ENCODE peak calls at places on chromosomes 4 and X, in six cellular contexts. H, J, E, S, B and G are unnamed samples.
A peak's percentile ranks its signal among the peaks of the same experiment; 100 is the strongest.

GRCh38 chr4:127856485-127857447 is 23.9 kb upstream of the PLK4 start:
- DNase-seq in H (no peak), J (no peak), E (no peak), S (no peak), B (no peak), G (peak; percentile 78)

GRCh38 chr4:103567591-103567990 is 152.2 kb downstream of the TACR3 start:
- DNase-seq in H (no peak), J (no peak), E (no peak), S (no peak), B (no peak), G (no peak)

GRCh38 chr4:30396772-30397475 is 323.2 kb upstream of the PCDH7 start:
- DNase-seq in H (no peak), J (no peak), E (no peak), S (no peak), B (no peak), G (no peak)

GRCh38 chr4:38309471-38309870 is 349.3 kb downstream of the PTTG2 start:
- DNase-seq in H (no peak), J (no peak), E (no peak), S (no peak), B (no peak), G (no peak)

GRCh38 chrX:119605739-119606507 is at the start of gene NKRF:
- DNase-seq in H (peak; percentile 94), J (peak; percentile 93), E (peak; percentile 89), S (peak; percentile 94), B (peak; percentile 94), G (peak; percentile 87)

GRCh38 chr4:109751852-109752251 is 22.0 kb upstream of the PLA2G12A start:
- DNase-seq in H (no peak), J (no peak), E (no peak), S (no peak), B (no peak), G (no peak)

GRCh38 chr4:103719320-103720204 is at the start of gene TACR3:
- DNase-seq in H (no peak), J (no peak), E (no peak), S (no peak), B (peak; percentile 65), G (no peak)

GRCh38 chr4:89838005-89838404 is 1.0 kb upstream of the SNCA start:
- DNase-seq in H (no peak), J (no peak), E (no peak), S (no peak), B (no peak), G (no peak)

GRCh38 chr4:39613093-39613656 is 25.5 kb downstream of the SMIM14 start:
- DNase-seq in H (peak; percentile 31), J (no peak), E (no peak), S (no peak), B (no peak), G (no peak)

GRCh38 chr4:67727124-67727850 is 26.3 kb upstream of the UBA6 start:
- DNase-seq in H (peak; percentile 21), J (no peak), E (no peak), S (no peak), B (no peak), G (peak; percentile 89)

GRCh38 chrX:8783100-8784098 is 17.8 kb downstream of the FAM9A start:
- DNase-seq in H (peak; percentile 55), J (no peak), E (peak; percentile 4), S (no peak), B (peak; percentile 79), G (no peak)

GRCh38 chr4:7323872-7324650 is 110.7 kb downstream of the PSAPL1 start:
- DNase-seq in H (peak; percentile 77), J (peak; percentile 36), E (no peak), S (peak; percentile 24), B (peak; percentile 76), G (no peak)

GRCh38 chr4:174460684-174461083 is 61.6 kb downstream of the HPGD start:
- DNase-seq in H (no peak), J (no peak), E (no peak), S (no peak), B (no peak), G (peak; percentile 32)

GRCh38 chrX:101397779-101398178 is 7.0 kb downstream of the RPL36A start:
- DNase-seq in H (no peak), J (no peak), E (no peak), S (no peak), B (no peak), G (peak; percentile 56)

GRCh38 chrX:1480082-1480785 is 27.5 kb upstream of the ASMTL start:
- DNase-seq in H (no peak), J (no peak), E (no peak), S (no peak), B (peak; percentile 16), G (no peak)

GRCh38 chr4:115154826-115155225 is 41.4 kb upstream of the NDST4 start:
- DNase-seq in H (no peak), J (no peak), E (no peak), S (no peak), B (no peak), G (no peak)

GRCh38 chr4:95693594-95693993 is 144.8 kb upstream of the UNC5C start:
- DNase-seq in H (peak; percentile 24), J (no peak), E (no peak), S (no peak), B (no peak), G (peak; percentile 36)

GRCh38 chr4:45155081-45155777 is 428.9 kb upstream of the GNPDA2 start:
- DNase-seq in H (no peak), J (no peak), E (no peak), S (no peak), B (no peak), G (no peak)

GRCh38 chrX:17552251-17552650 is 177.3 kb downstream of the NHS start:
- DNase-seq in H (no peak), J (no peak), E (no peak), S (no peak), B (no peak), G (peak; percentile 54)

GRCh38 chr4:61200195-61200990 is at the start of gene ADGRL3:
- DNase-seq in H (no peak), J (no peak), E (no peak), S (peak; percentile 47), B (peak; percentile 71), G (no peak)

GRCh38 chr4:88953400-88953799 is 103.6 kb downstream of the FAM13A start:
- DNase-seq in H (no peak), J (no peak), E (no peak), S (no peak), B (no peak), G (no peak)

GRCh38 chr4:17336524-17336941 is 175.4 kb downstream of the QDPR start:
- DNase-seq in H (no peak), J (no peak), E (no peak), S (no peak), B (peak; percentile 83), G (no peak)

GRCh38 chr4:147884536-147884935 is 152.6 kb downstream of the ARHGAP10 start:
- DNase-seq in H (no peak), J (no peak), E (no peak), S (no peak), B (no peak), G (no peak)

GRCh38 chr4:3288571-3289094 is 4.2 kb upstream of the RGS12 start:
- DNase-seq in H (no peak), J (peak; percentile 50), E (no peak), S (no peak), B (no peak), G (no peak)

GRCh38 chr4:41222259-41222658 is 7.9 kb upstream of the APBB2 start:
- DNase-seq in H (no peak), J (no peak), E (no peak), S (no peak), B (no peak), G (no peak)

DNA sequence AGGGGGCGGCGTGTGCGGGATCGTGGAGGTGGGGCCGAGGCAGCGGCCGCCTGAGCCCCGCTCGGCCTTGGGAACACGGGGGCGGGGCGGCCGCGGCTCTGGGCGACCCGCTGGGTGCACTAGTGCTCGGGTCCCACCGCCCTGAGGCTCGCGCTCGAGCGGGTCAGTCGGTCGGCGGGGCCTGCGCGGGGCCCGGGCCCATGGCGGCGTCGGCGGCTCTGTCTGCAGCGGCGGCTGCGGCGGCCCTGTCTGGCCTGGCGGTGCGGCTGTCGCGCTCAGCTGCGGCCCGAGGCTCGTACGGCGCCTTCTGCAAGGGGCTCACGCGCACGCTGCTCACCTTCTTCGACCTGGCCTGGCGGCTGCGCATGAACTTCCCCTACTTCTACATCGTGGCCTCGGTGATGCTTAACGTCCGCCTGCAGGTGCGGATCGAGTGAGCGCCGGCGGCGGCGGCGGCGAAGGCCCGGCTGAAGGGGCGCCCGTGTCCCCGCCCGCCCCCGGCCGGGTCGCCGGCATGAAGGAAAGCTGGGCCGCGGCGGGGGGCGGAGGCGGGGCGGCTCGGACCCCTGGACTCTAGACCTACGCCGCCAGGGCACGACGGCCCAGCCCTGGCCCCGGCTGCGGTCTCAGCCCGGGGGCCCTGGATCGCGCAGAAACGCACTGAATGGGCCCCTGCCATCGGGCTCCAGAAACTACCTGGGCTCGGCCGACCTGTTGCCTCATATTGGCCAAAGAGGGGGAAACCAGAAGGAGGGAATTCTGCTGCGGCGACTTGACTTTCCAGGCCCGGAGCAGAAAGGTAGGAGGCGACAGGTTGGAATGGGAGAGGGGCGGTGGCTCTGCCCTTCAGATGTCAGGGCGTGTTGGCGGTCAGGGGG is at the start of gene SMIM10L2A:
- DNase-seq in H (no peak), J (no peak), E (no peak), S (no peak), B (no peak), G (no peak)
- H3K4me3 ChIP-seq in H (peak within 1 kb of the TSS; percentile 57), J (peak within 1 kb of the TSS; percentile 51), E (peak within 1 kb of the TSS; percentile 63), S (peak within 1 kb of the TSS; percentile 54), B (peak within 1 kb of the TSS; percentile 60), G (peak within 1 kb of the TSS; percentile 24)

DNA sequence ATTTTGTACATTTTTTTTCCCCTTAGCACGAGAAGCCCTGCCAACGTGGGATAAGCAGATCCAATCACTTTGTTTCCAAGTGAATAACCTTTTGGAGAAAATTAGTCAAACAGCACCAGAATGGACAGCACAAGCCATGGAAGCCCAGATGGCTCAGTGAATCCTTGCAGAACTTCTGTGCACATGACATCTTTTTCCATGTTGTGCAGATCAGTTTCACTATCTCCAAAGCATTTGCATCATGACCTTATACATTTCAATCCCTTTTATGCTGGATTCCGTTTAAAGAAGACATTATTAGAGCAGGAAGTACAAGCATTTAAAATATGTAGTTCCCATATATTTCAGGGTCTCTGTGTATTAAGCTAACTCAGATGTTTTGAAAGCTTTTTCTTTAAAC is 39.3 kb downstream of the PLAC8 start:
- DNase-seq in H (no peak), J (no peak), E (no peak), S (no peak), B (no peak), G (no peak)
- H3K27ac ChIP-seq in H (no peak overlapping the region), J (no peak overlapping the region), E (no peak overlapping the region), S (no peak overlapping the region), B (no peak overlapping the region), G (no peak overlapping the region)

DNA sequence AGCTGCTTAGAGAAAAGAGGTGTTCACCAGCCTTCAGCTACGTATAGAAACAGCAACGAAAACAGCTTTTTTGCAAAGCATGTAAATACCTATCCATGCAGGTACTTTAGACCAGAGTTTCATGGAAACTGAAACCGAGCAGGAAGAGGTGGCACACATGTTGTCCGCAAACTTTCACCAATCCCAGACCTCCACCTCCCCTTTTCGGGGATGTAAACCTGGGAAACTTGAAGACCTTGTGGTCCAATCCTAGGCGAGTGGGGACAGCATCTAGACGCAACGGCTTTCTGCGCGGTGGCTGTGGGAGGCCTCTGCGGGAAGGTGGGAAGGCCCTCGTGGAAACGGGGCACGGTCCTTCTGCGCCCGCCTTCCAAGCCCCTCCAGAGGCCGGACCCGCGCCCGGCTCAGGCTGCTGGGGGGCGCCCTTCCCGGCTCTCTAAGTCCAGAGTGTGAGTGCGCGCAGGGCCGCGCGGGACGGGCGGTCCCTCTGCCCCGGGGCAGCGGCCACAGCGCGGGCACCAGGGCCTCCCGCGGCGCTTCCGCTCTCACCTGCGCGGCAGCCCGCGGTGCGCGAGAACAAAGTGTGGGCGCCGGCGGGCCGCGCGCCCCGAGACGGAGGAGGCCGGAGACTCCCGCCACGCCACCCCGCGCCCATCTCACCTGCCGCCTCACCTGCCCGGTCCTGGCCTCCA is 831 bp upstream of the SHROOM2 start:
- DNase-seq in H (no peak), J (no peak), E (no peak), S (no peak), B (peak; percentile 61), G (no peak)
- TF ChIP-seq CTCF in H (no peak), J (no peak), E (no peak), S (no peak), B (no peak), G (no peak)

GRCh38 chr4:78059524-78059889 is 2.4 kb downstream of the FRAS1 start:
- DNase-seq in H (peak; percentile 87), J (no peak), E (peak; percentile 41), S (peak; percentile 47), B (no peak), G (peak; percentile 60)
- H3K4me3 ChIP-seq in H (peak overlapping the region; percentile 94), J (peak overlapping the region; percentile 48), E (peak overlapping the region; percentile 66), S (peak overlapping the region; percentile 61), B (peak overlapping the region; percentile 61), G (peak overlapping the region; percentile 68)